ENCODE peak calls at places on chromosomes 11 and 22, in four cellular contexts. X, B, J and U are unnamed samples.

GRCh38 chr11:3904228-3904627 is 48.8 kb downstream of the STIM1 start:
- DNase-seq in B (no peak), X (no peak), J (no peak), U (no peak)

GRCh38 chr11:130032931-130033330 is 30.3 kb upstream of the PRDM10 start:
- DNase-seq in B (no peak), J (no peak), X (no peak), U (no peak)

GRCh38 chr22:36215976-36216375 is 14.4 kb upstream of the APOL4 start:
- DNase-seq in B (no peak), J (no peak), X (no peak), U (no peak)

GRCh38 chr11:74626604-74627003 is 34.2 kb downstream of the POLD3 start:
- DNase-seq in B (no peak), J (no peak), X (no peak), U (no peak)

GRCh38 chr11:61793829-61794204 is 1.1 kb downstream of the FEN1 start:
- DNase-seq in J (no peak), X (no peak), B (no peak), U (no peak)

GRCh38 chr22:27100789-27101188 is 443.4 kb downstream of the MIAT start:
- DNase-seq in B (peak; percentile 58), J (peak; percentile 61), X (peak; percentile 45), U (peak; percentile 57)

GRCh38 chr22:20199906-20200305 is 49.1 kb upstream of the CCDC188 start:
- DNase-seq in B (no peak), J (no peak), X (no peak), U (no peak)

GRCh38 chr11:18939314-18939713 is at the start of gene MRGPRX1:
- DNase-seq in J (no peak), X (no peak), B (no peak), U (no peak)

GRCh38 chr22:19478086-19478392 is 954 bp downstream of the UFD1 start:
- DNase-seq in B (no peak), J (no peak), X (no peak), U (no peak)

GRCh38 chr11:128324051-128324481 is 263.3 kb downstream of the ETS1 start:
- DNase-seq in B (no peak), X (no peak), J (no peak), U (no peak)

GRCh38 chr11:35800970-35801953 is 138.7 kb downstream of the TRIM44 start:
- DNase-seq in J (no peak), B (peak; percentile 67), X (no peak), U (no peak)

GRCh38 chr11:96329855-96330510 is 13.0 kb downstream of the MAML2 start:
- DNase-seq in J (no peak), X (no peak), B (no peak), U (no peak)
- H4K5ac ChIP-seq in J (no peak overlapping the region), X (no peak overlapping the region), B (no peak overlapping the region), U (no peak overlapping the region)

GRCh38 chr11:70002433-70002832 is 75.7 kb upstream of the ANO1 start:
- DNase-seq in J (no peak), B (no peak), X (no peak), U (no peak)
- H3K27ac ChIP-seq in J (no peak overlapping the region), B (no peak overlapping the region), X (no peak overlapping the region), U (no peak overlapping the region)

GRCh38 chr22:43210631-43211515 is 23.9 kb upstream of the TTLL12 start:
- DNase-seq in X (no peak), J (no peak), B (no peak), U (no peak)
- H2BK5ac ChIP-seq in X (no peak overlapping the region), J (no peak overlapping the region), B (no peak overlapping the region), U (no peak overlapping the region)

GRCh38 chr22:37225481-37225880 is 13.2 kb upstream of the SSTR3 start:
- DNase-seq in B (no peak), J (no peak), X (no peak), U (no peak)

GRCh38 chr22:37226514-37226913 is 14.2 kb upstream of the SSTR3 start:
- DNase-seq in B (no peak), J (no peak), X (no peak), U (no peak)

GRCh38 chr22:37223965-37224551 is 11.8 kb upstream of the SSTR3 start:
- DNase-seq in X (no peak), B (no peak), J (no peak), U (no peak)

GRCh38 chr22:37224757-37225420 is 12.6 kb upstream of the SSTR3 start:
- DNase-seq in X (no peak), B (no peak), J (no peak), U (no peak)

DNA sequence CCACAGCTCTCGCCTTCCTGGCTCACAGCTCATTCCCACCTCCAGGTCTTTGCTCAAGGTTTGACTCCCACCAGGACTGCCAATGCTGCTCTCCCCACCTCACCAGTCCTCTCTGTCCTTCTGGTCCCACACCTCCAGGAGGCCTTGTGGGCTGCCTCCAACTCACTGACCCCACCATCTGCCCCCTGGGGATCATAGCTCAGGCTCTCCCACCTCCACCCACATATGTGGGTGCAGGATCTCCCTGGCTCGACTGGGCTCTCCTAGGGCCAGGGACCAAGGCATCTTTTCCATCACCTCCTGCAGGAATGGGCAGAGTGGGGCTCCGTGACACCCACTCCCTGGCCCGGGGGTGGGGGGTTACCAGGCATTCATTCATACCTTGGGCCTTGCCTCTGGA is 13.8 kb upstream of the SSTR3 start:
- DNase-seq in X (no peak), J (no peak), B (no peak), U (no peak)
- H4K5ac ChIP-seq in X (no peak overlapping the region), J (no peak overlapping the region), B (no peak overlapping the region), U (no peak overlapping the region)

DNA sequence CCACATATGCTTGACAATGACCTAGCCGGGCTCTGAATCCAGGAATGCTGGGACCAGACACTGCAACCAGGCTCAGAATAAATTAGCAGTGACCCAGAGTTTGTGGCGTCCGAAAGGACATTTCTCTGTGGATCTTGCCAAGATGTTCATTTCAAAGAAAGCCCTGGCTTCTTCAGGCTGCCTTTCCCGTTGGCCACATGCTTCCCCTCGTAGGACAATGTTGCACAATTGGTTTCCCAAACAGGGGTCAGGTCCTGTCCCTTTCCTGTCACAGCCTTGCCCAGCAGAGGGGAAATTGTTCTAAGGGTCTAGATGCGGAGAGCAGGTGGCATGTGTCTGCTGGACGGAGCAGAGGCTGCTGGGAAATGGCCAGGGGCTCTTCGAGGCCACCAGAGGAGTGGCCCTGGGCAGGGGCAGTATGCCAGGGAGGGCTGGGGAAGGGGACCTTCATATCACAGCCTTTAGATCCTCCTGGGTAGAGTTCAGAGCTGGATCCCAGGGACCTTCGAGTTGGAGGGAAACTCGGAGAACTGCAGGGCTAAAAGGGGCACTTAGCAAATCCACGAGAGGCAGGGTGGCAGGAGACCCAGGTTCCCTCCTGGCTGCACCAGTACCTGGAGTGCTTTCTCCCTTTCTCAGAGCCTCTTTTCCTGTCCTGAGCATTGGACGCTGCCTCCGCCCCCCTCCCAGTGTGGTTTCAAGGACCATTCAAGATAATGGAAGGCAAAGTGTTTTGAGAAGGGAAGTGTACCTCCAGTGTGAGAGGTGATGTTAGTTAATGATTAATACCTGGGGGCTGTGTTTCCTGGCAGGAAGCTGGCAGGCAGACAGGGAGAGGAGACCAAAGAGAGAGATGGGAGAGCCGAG is 42.3 kb downstream of the C11orf96 start:
- DNase-seq in B (peak; percentile 48), J (no peak), X (no peak), U (no peak)
- H3K27ac ChIP-seq in B (no peak overlapping the region), J (no peak overlapping the region), X (no peak overlapping the region), U (no peak overlapping the region)

DNA sequence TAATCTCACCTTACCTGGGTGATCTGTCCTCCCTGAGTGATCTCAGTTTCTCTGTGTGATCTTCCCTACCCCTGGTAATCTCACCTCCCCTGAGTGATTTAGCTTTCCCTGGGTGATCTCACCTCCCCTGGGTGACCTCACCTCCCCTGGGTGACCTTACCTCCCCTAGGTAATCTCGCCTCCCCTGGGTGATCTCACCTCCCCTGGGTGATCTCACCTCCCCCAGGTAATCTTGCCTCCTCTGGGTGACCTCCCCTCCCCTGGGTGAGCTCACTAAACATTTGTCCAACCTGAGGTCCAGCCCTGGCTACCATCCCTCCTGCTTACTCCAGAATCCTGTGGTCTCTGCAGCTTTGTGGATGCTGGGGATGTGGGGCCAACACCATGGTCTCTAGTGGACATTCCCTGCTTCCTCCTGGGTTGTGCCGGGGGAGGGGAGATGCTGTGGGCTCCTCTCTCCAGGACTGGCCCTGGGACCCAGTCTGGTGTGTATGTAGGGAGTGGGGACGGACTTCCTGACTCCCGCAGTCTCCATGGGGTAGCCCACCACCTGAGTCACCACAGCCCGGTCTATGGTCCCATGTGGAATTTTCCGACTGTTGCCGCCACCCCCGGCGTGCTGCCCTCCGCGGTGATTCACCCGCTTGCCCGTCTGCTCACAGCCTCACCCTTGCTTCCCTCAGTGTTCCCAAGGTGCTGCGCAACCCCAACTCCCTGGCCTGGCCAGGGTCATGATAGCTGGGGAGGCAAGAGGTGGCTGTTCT is 9.9 kb downstream of the LSP1 start:
- DNase-seq in J (no peak), B (no peak), X (no peak), U (no peak)
- H2BK5ac ChIP-seq in J (no peak overlapping the region), B (no peak overlapping the region), X (no peak overlapping the region), U (no peak overlapping the region)

GRCh38 chr22:41974691-41975290 is 5.5 kb downstream of the SEPTIN3 start:
- DNase-seq in X (no peak), B (no peak), J (no peak), U (no peak)
- H4K5ac ChIP-seq in X (no peak overlapping the region), B (no peak overlapping the region), J (no peak overlapping the region), U (no peak overlapping the region)

GRCh38 chr11:113474362-113475159 is 637 bp downstream of the DRD2 start:
- DNase-seq in B (peak; percentile 95), J (peak; percentile 98), X (peak; percentile 66), U (peak; percentile 91)

GRCh38 chr11:113477321-113477720 is 2.1 kb upstream of the DRD2 start:
- DNase-seq in X (no peak), J (peak; percentile 56), B (peak; percentile 44), U (peak; percentile 63)

GRCh38 chr11:113475160-113475761 is at the start of gene DRD2:
- DNase-seq in J (peak; percentile 61), B (peak; percentile 19), X (no peak), U (peak; percentile 50)

GRCh38 chr11:113476553-113476952 is 1.4 kb upstream of the DRD2 start:
- DNase-seq in X (no peak), J (no peak), B (no peak), U (no peak)

GRCh38 chr11:113473983-113474361 is 1.2 kb downstream of the DRD2 start:
- DNase-seq in B (no peak), X (no peak), J (no peak), U (no peak)
- H3K27ac ChIP-seq in B (no peak overlapping the region), X (no peak overlapping the region), J (no peak overlapping the region), U (no peak overlapping the region)

DNA sequence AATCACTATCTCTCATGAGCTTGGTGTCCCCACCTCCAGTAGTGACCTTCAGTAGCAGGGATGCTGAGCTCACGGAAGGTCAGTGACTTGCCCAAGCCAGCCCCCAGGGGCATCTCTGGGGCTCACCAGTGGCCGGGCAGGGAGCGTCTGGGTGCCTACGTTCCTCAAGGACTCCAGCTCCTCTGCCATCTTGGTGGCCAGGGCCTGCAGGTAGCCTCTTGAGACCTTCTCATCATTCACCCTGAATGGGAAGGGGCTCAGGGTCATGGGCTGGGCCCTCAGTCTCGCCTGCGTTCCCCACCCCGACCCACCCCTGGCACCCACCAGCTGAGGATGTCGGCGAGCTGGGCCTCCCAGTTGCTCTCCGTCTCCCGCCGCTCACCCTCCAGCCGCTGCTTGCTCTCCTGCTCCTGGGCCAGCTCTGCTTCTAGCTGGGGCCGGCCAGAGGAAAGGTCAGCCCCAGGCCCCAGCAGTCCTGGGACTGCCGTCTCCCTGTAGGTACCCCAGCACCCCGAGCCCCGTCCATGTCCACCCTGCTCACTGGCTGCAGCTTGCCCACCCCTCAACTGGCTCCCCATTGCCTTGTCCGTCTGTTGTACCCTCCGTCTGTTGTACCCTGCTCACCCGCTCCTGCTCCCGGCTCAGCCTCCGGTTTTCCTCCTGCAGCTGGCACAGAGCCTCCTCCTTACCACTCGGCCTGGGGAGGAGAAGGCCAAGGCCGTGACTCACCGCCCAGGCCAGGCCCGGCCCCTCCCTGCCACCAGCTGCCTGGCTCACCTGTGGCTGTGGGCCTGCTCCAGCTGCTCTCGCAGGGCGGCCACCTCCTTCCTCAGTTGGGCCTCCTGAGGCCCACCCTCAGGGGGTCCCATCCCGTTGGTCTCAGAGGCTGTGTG is 9.5 kb downstream of the CDC42BPG start:
- DNase-seq in X (no peak), B (no peak), J (no peak), U (no peak)
- H2BK5ac ChIP-seq in X (no peak overlapping the region), B (no peak overlapping the region), J (no peak overlapping the region), U (no peak overlapping the region)